ENCODE peak calls at places on chromosomes 1 and 21, in four cellular contexts. K is osteoblast; A is CD8-positive, alpha-beta T cell; X is neural crest cell. P is an unnamed sample.

GRCh38 chr1:39609618-39610331 is 29.7 kb downstream of the HEYL start:
- DNase-seq in X (peak), K (peak), A (peak), P (peak)

GRCh38 chr1:178564086-178564782 is 51.3 kb downstream of the TEX35 start:
- DNase-seq in X (no peak), A (no peak), K (no peak), P (no peak)

GRCh38 chr21:33126569-33126968 is 56.6 kb downstream of the OLIG1 start:
- DNase-seq in A (no peak), K (no peak), X (no peak), P (no peak)

GRCh38 chr1:224929335-224930237 is at the start of gene DNAH14:
- DNase-seq in A (no peak), K (peak), X (peak), P (no peak)

GRCh38 chr1:23720256-23720995 is 22.8 kb upstream of the ELOA start:
- DNase-seq in K (no peak), A (no peak), X (no peak), P (no peak)

GRCh38 chr1:110011527-110012041 is 22.8 kb upstream of the STRIP1 start:
- DNase-seq in A (peak), K (no peak), X (no peak), P (no peak)

GRCh38 chr1:167429612-167430011 is 88.7 kb downstream of the CD247 start:
- DNase-seq in X (no peak), A (no peak), K (peak), P (no peak)

GRCh38 chr1:21913258-21913657 is 23.9 kb downstream of the HSPG2 start:
- DNase-seq in A (peak), X (no peak), K (peak), P (no peak)

GRCh38 chr1:3891329-3891867 is 8.7 kb downstream of the C1orf174 start:
- DNase-seq in A (no peak), K (peak), X (no peak), P (no peak)

GRCh38 chr21:45316871-45317400 is 29.2 kb upstream of the POFUT2 start:
- DNase-seq in X (no peak), A (no peak), K (peak), P (no peak)

GRCh38 chr1:204495078-204495753 is 611 bp upstream of the PIK3C2B start:
- DNase-seq in A (peak), X (no peak), K (no peak), P (peak)

GRCh38 chr21:36613554-36613953 is 85.4 kb upstream of the SIM2 start:
- DNase-seq in X (no peak), K (no peak), A (no peak), P (no peak)

GRCh38 chr1:18118078-18118477 is 10.5 kb downstream of the IGSF21 start:
- DNase-seq in A (no peak), K (peak), X (no peak), P (no peak)

GRCh38 chr1:155527672-155528071 is 34.9 kb downstream of the ASH1L start:
- DNase-seq in K (no peak), A (no peak), X (no peak), P (no peak)

GRCh38 chr1:90579212-90579802 is 137.8 kb downstream of the BARHL2 start:
- DNase-seq in A (no peak), K (peak), X (no peak), P (no peak)

GRCh38 chr21:37226356-37226920 is 40.7 kb downstream of the VPS26C start:
- DNase-seq in A (no peak), X (no peak), K (no peak), P (no peak)

GRCh38 chr1:240663160-240663879 is 51.4 kb upstream of the GREM2 start:
- DNase-seq in K (peak), X (no peak), A (no peak), P (no peak)

GRCh38 chr1:157390646-157391045 is 161.7 kb downstream of the FCRL5 start:
- DNase-seq in X (no peak), K (peak), A (no peak), P (no peak)

GRCh38 chr1:200028586-200029034 is 1.1 kb downstream of the NR5A2 start:
- DNase-seq in X (no peak), K (no peak), A (no peak), P (no peak)

GRCh38 chr1:154407866-154408777 is 3.0 kb downstream of the IL6R start:
- DNase-seq in K (no peak), A (no peak), X (no peak), P (no peak)

GRCh38 chr21:17491716-17492414 is 21.0 kb upstream of the CXADR start:
- DNase-seq in A (no peak), X (no peak), K (no peak), P (no peak)

GRCh38 chr1:156658496-156658895 is 16.6 kb downstream of the BCAN start:
- DNase-seq in X (no peak), K (peak), A (no peak), P (no peak)

GRCh38 chr1:23951646-23952095 is 8.0 kb upstream of the PNRC2 start:
- DNase-seq in K (peak), A (no peak), X (no peak), P (no peak)

GRCh38 chr1:4963251-4963650 is 308.8 kb downstream of the AJAP1 start:
- DNase-seq in A (no peak), X (no peak), K (no peak), P (no peak)

GRCh38 chr1:2642560-2643413 is 10.0 kb upstream of the MMEL1 start:
- DNase-seq in X (peak), K (peak), A (peak), P (peak)
- TF ChIP-seq CTCF in X (peak), K (no peak), A (no peak), P (no peak)

GRCh38 chr1:9703681-9704080 is 52.1 kb downstream of the PIK3CD start:
- DNase-seq in A (no peak), K (no peak), X (no peak), P (no peak)
- TF ChIP-seq CTCF in A (no peak), K (no peak), X (no peak), P (no peak)

GRCh38 chr1:235933483-235934116 is 66.9 kb upstream of the LYST start:
- DNase-seq in K (no peak), X (no peak), A (no peak), P (no peak)
- TF ChIP-seq CTCF in K (no peak), X (no peak), A (no peak), P (no peak)

DNA sequence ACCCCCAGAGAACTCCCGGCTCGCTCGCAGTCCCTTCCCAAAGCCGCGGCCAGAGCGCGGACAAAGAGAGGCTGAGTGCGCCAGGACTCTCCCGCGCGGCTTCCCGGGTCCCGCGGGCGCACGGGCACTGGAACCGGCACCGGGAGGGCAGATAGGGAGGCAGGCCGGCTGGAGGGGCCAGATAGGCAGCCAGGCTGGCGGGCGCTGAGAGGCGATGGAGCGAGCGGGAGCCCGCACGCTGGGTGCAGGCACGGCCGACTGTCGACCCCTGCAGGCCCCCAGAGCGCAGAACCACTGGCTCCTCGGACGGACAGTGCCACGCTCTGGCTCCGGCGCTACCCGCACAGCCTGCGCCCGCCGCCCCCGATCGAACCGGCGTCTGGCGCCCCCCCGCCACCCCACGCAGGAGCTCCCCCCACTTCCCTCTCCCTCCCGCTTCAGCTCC is 634 bp downstream of the SLC6A9 start:
- DNase-seq in K (peak), A (no peak), X (peak), P (peak)
- TF ChIP-seq CTCF in K (no peak), A (no peak), X (peak), P (no peak)

GRCh38 chr1:201091256-201091655 is 21.0 kb downstream of the CACNA1S start:
- DNase-seq in A (no peak), K (no peak), X (no peak), P (no peak)

GRCh38 chr1:201090536-201090935 is 21.7 kb downstream of the CACNA1S start:
- DNase-seq in A (no peak), K (no peak), X (no peak), P (no peak)

GRCh38 chr1:201089621-201090020 is 22.6 kb downstream of the CACNA1S start:
- DNase-seq in A (no peak), K (no peak), X (no peak), P (no peak)

GRCh38 chr1:201088395-201088794 is 23.8 kb downstream of the CACNA1S start:
- DNase-seq in K (no peak), A (no peak), X (no peak), P (no peak)

DNA sequence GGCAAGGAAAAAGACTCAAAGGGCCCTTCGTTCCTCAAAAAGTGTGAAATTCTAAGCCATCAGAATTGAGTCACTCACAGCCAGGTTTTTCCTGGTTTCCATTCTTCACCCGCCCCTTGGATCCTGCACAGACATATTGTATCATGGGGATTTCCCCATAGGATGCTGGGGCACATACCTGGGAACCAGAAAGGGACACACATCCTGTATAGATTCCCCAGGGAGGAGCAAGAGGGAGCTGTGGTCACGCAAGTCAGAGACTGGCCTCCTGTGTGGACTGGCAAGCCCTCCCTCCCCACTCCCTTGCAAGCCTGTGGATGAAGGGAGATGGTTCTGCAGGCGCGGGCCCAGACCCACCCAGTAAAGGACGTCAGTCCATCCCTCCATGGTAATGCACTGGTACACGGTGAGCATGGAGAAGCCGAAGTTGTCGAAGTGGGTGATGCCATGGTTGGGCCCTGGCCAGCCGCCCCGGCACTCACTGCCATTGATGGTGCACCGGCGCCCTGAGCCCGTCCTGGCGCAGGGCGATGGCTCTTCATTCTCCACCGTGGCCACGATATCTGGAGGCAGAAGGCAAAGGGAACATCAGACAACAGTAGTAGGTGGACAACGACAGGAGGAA is 23.2 kb downstream of the CACNA1S start:
- DNase-seq in A (no peak), K (no peak), X (no peak), P (no peak)
- TF ChIP-seq CTCF in A (no peak), K (no peak), X (no peak), P (no peak)

DNA sequence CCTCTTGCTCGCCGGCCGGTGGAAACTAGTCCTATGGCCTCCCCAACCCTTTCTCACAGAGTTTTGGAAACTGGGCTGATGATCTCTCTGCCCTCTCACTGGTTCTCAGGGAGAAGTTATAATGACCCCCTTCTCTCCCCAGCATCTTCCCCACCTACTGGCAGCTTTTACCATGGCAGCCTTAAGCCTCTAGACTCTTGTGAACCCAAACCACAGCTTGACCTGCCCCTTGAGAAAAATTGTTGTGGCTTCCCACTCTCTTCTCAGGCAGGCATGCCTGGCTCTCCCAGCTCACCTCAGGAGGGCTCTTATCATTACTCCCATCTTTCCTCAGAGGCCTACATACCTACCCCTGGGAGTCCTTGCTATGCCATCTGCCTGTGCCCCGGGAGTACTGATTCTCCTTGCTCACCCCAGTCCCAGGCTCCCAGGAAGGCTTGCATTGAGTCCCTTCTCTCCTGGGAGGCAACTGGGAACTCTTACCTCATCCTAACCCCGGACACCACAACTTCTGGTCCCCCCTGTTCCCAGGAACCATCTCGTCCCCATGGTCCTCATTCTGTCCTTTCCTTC is 1.6 kb downstream of the NSUN4 start:
- DNase-seq in X (no peak), K (no peak), A (no peak), P (no peak)
- TF ChIP-seq CTCF in X (peak), K (peak), A (no peak), P (peak)

DNA sequence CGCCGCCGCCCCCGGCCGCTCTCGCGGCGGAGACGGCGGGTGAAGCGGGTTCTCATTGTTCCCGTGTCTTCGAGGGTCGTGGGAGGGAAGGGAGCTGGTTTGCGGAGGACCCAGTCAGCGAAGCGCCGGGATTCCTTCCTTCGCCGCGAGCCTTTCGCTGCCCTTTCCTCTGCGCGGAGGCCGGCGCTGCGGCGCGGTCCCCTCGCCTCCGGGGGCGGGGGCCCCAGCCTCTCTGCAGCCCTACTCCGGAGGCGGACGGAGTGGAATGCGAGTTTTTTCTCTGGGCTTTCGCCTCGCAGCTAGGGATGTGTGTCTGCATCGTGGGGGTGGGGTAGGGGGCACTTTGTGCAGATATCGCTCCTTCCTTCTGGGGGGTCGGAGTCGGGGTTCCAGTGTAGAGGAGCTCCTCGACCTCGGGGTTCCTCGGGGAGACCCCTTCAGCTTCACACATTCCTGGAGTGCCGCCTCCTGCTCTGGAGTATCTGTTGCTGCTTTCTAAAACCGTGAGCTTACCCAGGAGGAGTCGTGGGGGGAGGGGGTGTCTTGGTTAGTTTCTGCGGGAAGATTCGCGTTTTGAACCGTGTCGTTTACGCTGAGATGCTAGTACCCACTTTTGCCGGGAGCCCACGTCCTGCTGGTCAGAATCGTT is 559 bp downstream of the RNF2 start:
- DNase-seq in X (peak), A (peak), K (peak), P (peak)
- TF ChIP-seq CTCF in X (no peak), A (no peak), K (no peak), P (no peak)

GRCh38 chr1:61322008-61322744 is 239.8 kb downstream of the NFIA start:
- DNase-seq in K (no peak), X (no peak), A (no peak), P (no peak)

GRCh38 chr1:61326713-61327112 is 244.4 kb downstream of the NFIA start:
- DNase-seq in X (no peak), K (no peak), A (no peak), P (no peak)

GRCh38 chr1:61323681-61324328 is 241.4 kb downstream of the NFIA start:
- DNase-seq in K (no peak), A (no peak), X (no peak), P (no peak)

GRCh38 chr1:61320575-61320974 is 238.2 kb downstream of the NFIA start:
- DNase-seq in K (no peak), X (no peak), A (no peak), P (no peak)

GRCh38 chr1:61322769-61323168 is 240.4 kb downstream of the NFIA start:
- DNase-seq in X (no peak), K (no peak), A (no peak), P (no peak)
- TF ChIP-seq CTCF in X (no peak), K (no peak), A (no peak), P (no peak)

GRCh38 chr1:35717911-35718476 is 690 bp downstream of the C1orf216 start:
- DNase-seq in X (no peak), K (peak), A (no peak), P (no peak)

GRCh38 chr1:35718492-35719336 is at the start of gene C1orf216:
- DNase-seq in K (peak), X (no peak), A (peak), P (peak)

GRCh38 chr1:35715568-35716002 is 3.1 kb downstream of the C1orf216 start:
- DNase-seq in X (peak), K (peak), A (peak), P (peak)

DNA sequence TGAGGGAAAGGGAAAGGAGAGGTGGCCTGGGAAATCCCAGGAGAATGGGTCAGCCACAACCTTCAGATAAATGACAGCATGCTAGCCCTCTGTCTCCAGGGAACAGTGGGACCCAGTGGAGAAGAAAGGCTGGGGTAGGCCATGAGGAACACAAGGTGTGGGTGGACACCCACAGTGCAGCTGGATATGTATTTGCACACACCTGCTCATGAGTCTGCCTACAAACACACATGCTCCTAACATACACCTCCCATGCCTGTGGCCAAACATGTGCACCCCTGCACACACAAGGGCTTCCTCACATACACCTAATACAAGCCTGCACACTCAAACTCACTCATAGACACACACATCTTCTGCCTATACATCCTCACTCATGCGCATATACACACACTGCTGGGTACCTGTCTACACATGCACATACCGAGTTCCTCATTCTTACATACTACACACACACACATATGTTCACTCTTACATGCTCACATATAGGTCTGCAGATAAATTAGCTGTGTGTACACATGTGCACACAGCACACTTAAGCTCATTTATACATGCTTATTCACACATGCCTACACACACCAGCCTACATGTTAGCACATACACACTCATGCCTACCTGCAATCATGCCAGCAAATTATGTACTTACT is 3.6 kb downstream of the C1orf216 start:
- DNase-seq in A (no peak), X (no peak), K (no peak), P (no peak)
- TF ChIP-seq CTCF in A (no peak), X (no peak), K (no peak), P (no peak)

GRCh38 chr1:31356427-31356826 is 16.4 kb downstream of the FABP3 start:
- DNase-seq in X (no peak), A (no peak), K (no peak), P (no peak)
- TF ChIP-seq CTCF in X (no peak), A (no peak), K (no peak), P (no peak)

P was measured in natural killer cell.